ENCODE peak calls at places on chromosome 14, in four cellular contexts. R is WTC11, G is A549, L is K562. Z is an unnamed sample.

GRCh38 chr14:99889268-99889667 is 96.1 kb downstream of the EML1 start:
- DNase-seq in L (no peak), R (peak), G (no peak), Z (no peak)

GRCh38 chr14:25220514-25220913 is 170.6 kb upstream of the STXBP6 start:
- DNase-seq in L (no peak), R (no peak), G (no peak), Z (no peak)

GRCh38 chr14:73457935-73458218 is 469 bp downstream of the NUMB start:
- DNase-seq in G (no peak), R (peak), L (no peak), Z (no peak)

GRCh38 chr14:88879016-88879415 is 54.6 kb downstream of the TTC8 start:
- DNase-seq in R (no peak), G (no peak), L (no peak), Z (no peak)

GRCh38 chr14:73695997-73696396 is 18.2 kb downstream of the PNMA1 start:
- DNase-seq in G (no peak), R (no peak), L (no peak), Z (no peak)

GRCh38 chr14:63986789-63987533 is 134.2 kb downstream of the SYNE2 start:
- DNase-seq in G (no peak), R (no peak), L (no peak), Z (no peak)

GRCh38 chr14:100547633-100548294 is 39.5 kb downstream of the BEGAIN start:
- DNase-seq in G (no peak), L (no peak), R (no peak), Z (no peak)

GRCh38 chr14:34014936-34015335 is 64.1 kb upstream of the EGLN3 start:
- DNase-seq in G (no peak), L (no peak), R (no peak), Z (no peak)

GRCh38 chr14:61460853-61461611 is 139.7 kb downstream of the PRKCH start:
- DNase-seq in R (no peak), L (peak), G (no peak), Z (peak)

GRCh38 chr14:67424539-67424938 is 12.6 kb upstream of the PLEK2 start:
- DNase-seq in L (no peak), R (no peak), G (no peak), Z (no peak)

GRCh38 chr14:68789002-68789797 is 3.7 kb downstream of the ZFP36L1 start:
- DNase-seq in G (peak), L (peak), R (peak), Z (peak)

GRCh38 chr14:20093442-20093841 is 17.1 kb upstream of the OR4K17 start:
- DNase-seq in L (no peak), G (no peak), R (no peak), Z (no peak)

GRCh38 chr14:96037891-96038557 is 1.1 kb upstream of the C14orf132 start:
- DNase-seq in G (peak), R (no peak), L (no peak), Z (no peak)

GRCh38 chr14:105095236-105095805 is 30.1 kb upstream of the GPR132 start:
- DNase-seq in L (no peak), G (no peak), R (no peak), Z (no peak)

GRCh38 chr14:59342516-59343484 is 122.4 kb downstream of the GPR135 start:
- DNase-seq in R (no peak), L (no peak), G (no peak), Z (no peak)

GRCh38 chr14:35897616-35898111 is 71.5 kb downstream of the BRMS1L start:
- DNase-seq in G (no peak), L (no peak), R (no peak), Z (peak)

GRCh38 chr14:42504433-42504832 is 897.8 kb downstream of the LRFN5 start:
- DNase-seq in G (no peak), R (no peak), L (no peak), Z (no peak)

GRCh38 chr14:61262082-61262481 is 19.1 kb downstream of the TMEM30B start:
- DNase-seq in G (no peak), L (no peak), R (no peak), Z (no peak)

GRCh38 chr14:105840266-105841021 is 314.1 kb downstream of the TMEM121 start:
- DNase-seq in L (no peak), G (no peak), R (no peak), Z (no peak)

GRCh38 chr14:29653303-29653702 is 274.3 kb downstream of the PRKD1 start:
- DNase-seq in R (no peak), G (no peak), L (no peak), Z (no peak)
- TF ChIP-seq HMGXB4 in R (no peak), G (no peak), L (no peak), Z (no peak)

GRCh38 chr14:103541494-103541943 is 12.5 kb downstream of the TRMT61A start:
- DNase-seq in R (no peak), G (no peak), L (no peak), Z (no peak)
- TF ChIP-seq HMGXB4 in R (no peak), G (no peak), L (no peak), Z (no peak)

GRCh38 chr14:32808574-32809098 is 130.0 kb upstream of the NPAS3 start:
- DNase-seq in G (no peak), R (no peak), L (no peak), Z (no peak)
- TF ChIP-seq HMGXB4 in G (no peak), R (no peak), L (no peak), Z (no peak)

GRCh38 chr14:98503086-98503815 is 768.7 kb downstream of the BCL11B start:
- DNase-seq in L (no peak), G (no peak), R (no peak), Z (no peak)

GRCh38 chr14:98501335-98501734 is 770.7 kb downstream of the BCL11B start:
- DNase-seq in R (no peak), L (no peak), G (no peak), Z (no peak)

GRCh38 chr14:98494582-98494981 is 777.4 kb downstream of the BCL11B start:
- DNase-seq in G (no peak), L (no peak), R (no peak), Z (no peak)

GRCh38 chr14:98501836-98502235 is 770.2 kb downstream of the BCL11B start:
- DNase-seq in L (no peak), G (no peak), R (no peak), Z (no peak)

DNA sequence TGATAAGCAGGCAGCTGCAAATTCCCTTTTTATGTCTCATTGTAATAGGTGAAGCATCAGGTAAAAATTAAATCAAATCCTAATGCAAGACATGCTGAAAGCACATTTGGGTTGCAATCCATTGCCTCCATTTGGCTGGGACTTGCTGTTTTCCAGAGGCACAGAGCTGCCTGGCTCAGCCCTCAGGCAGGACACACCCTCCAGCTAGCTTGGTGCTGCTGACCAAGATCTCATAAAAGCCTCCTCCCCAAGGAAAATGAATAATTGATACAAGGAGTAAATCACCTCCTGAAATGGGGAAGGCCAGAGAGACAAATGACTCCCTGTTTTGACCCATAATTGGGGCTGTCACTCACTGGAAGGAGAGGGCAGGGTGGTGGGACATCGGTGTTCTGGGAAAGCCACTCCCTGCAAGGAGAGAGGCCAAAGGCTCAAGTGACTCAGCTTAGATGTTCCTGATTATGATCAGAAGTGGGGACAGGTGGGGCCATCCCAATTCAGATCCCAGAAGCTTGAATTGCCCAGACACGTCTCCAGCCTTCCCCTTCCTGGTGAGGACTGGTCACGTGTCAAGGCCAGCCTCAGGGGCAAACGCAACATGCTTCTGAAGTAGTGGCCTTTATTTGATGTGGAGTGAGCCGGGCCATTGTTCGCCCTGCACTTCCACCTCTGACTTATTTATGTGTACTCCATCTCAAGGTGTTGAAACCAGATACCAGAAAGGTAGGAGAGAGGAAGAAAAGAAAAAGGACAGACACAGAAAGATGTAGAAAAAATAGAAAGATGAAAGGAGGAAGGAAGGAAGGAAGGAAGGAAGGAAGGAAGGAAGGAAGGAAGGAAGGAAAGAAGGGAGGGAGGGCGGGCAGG is 773.7 kb downstream of the BCL11B start:
- DNase-seq in L (no peak), R (no peak), G (no peak), Z (no peak)
- TF ChIP-seq HMGXB4 in L (no peak), R (no peak), G (no peak), Z (no peak)

DNA sequence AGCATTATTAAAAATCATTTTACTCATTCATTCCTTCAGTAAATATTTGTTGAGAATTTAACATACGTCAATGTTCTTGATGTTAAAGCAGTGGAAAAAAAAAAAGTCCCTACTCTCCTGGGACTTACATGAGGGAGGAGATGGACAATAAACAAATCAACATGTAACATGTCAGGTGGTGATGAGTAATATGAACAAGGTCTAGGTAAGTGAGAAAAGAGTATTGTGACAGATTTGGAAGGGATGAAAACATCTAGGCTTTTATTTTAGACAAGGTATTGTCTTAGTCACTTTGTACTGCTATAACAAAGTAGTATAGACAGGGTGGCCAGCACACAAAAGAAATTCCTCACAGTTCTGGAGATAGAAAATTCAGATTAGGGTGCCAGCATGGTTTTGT is 167.2 kb downstream of the FSCB start:
- DNase-seq in G (no peak), R (no peak), L (no peak), Z (no peak)
- TF ChIP-seq HMGXB4 in G (no peak), R (no peak), L (no peak), Z (no peak)

Z was measured in HepG2.